ENCODE peak calls at places on chromosomes 1 and 21, in six cellular contexts. A is IMR-90, N is trophoblast cell, I is H9, Q is H1, S is mesenchymal stem cell. R is an unnamed sample.

GRCh38 chr1:159170639-159171038 is 776 bp upstream of the CADM3 start:
- DNase-seq in A (no peak), I (no peak), Q (no peak), S (no peak), N (peak; percentile 61), R (no peak)

GRCh38 chr1:56758135-56758534 is 61.1 kb downstream of the FYB2 start:
- DNase-seq in A (no peak), S (no peak), N (peak; percentile 20), I (peak; percentile 62), Q (peak; percentile 21), R (peak; percentile 24)

GRCh38 chr1:28835237-28835650 is 23.3 kb downstream of the OPRD1 start:
- DNase-seq in N (no peak), I (no peak), A (no peak), Q (no peak), S (no peak), R (no peak)

GRCh38 chr1:89070509-89070908 is 5.5 kb upstream of the GBP1 start:
- DNase-seq in A (no peak), N (no peak), S (no peak), Q (no peak), I (no peak), R (no peak)

GRCh38 chr1:43986712-43987111 is 4.7 kb upstream of the CCDC24 start:
- DNase-seq in I (no peak), N (no peak), Q (no peak), A (no peak), S (no peak), R (no peak)

GRCh38 chr1:219372916-219373615 is 199.4 kb downstream of the LYPLAL1 start:
- DNase-seq in Q (no peak), I (no peak), N (peak; percentile 6), A (no peak), S (no peak), R (no peak)

GRCh38 chr1:52571783-52572182 is 18.9 kb upstream of the TUT4 start:
- DNase-seq in Q (no peak), N (no peak), A (peak; percentile 11), I (no peak), S (peak; percentile 16), R (no peak)

GRCh38 chr1:172719066-172719627 is 60.2 kb downstream of the FASLG start:
- DNase-seq in S (no peak), N (no peak), I (no peak), A (peak; percentile 34), Q (no peak), R (no peak)

GRCh38 chr1:193729429-193729828 is 543.0 kb upstream of the B3GALT2 start:
- DNase-seq in N (no peak), I (no peak), Q (no peak), A (peak; percentile 65), S (peak; percentile 44), R (no peak)

GRCh38 chr1:87521446-87521845 is 192.8 kb downstream of the LMO4 start:
- DNase-seq in Q (no peak), I (no peak), A (no peak), S (no peak), N (no peak), R (no peak)

GRCh38 chr1:87528754-87529517 is 200.3 kb downstream of the LMO4 start:
- DNase-seq in Q (no peak), A (no peak), S (no peak), N (no peak), I (no peak), R (no peak)

GRCh38 chr1:87524021-87524754 is 195.5 kb downstream of the LMO4 start:
- DNase-seq in Q (no peak), N (no peak), A (peak; percentile 73), I (no peak), S (peak; percentile 5), R (no peak)

GRCh38 chr1:87518794-87519193 is 190.1 kb downstream of the LMO4 start:
- DNase-seq in A (no peak), Q (no peak), S (no peak), I (no peak), N (no peak), R (no peak)

DNA sequence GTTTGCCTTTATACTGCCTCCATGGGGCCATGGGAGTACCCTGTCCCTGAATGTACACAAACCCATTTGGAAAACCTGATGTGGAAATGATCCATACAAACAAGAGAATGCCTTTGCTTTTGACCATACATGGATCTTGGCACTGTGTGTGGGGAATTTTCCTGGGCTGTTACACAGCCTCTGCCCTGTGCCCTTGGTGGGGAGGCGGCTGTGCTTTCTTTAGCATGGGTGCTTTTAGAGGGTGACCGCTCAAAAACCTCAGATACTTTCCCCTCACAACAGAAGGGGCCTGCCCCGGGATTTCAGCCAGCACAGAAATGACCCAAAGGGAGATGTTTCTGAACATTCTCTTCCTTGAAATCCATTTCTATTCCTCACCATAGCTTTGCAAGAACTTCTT is 194.8 kb downstream of the LMO4 start:
- DNase-seq in I (no peak), A (peak; percentile 56), N (no peak), Q (no peak), S (no peak), R (no peak)
- H3K9ac ChIP-seq in I (no peak overlapping the region), A (peak overlapping the region; percentile 22), N (peak overlapping the region; percentile 63), Q (no peak overlapping the region), S (no peak overlapping the region), R (no peak overlapping the region)

GRCh38 chr1:51072040-51072439 is 30.0 kb upstream of the C1orf185 start:
- DNase-seq in A (no peak), I (no peak), S (no peak), N (no peak), Q (no peak), R (no peak)

GRCh38 chr1:51072651-51073050 is 29.4 kb upstream of the C1orf185 start:
- DNase-seq in N (no peak), I (no peak), A (no peak), S (no peak), Q (no peak), R (no peak)

GRCh38 chr1:51070011-51070410 is 32.0 kb upstream of the C1orf185 start:
- DNase-seq in I (no peak), S (no peak), A (no peak), Q (no peak), N (no peak), R (no peak)

GRCh38 chr1:51070640-51071039 is 31.4 kb upstream of the C1orf185 start:
- DNase-seq in A (peak; percentile 72), N (no peak), S (no peak), I (no peak), Q (no peak), R (no peak)

DNA sequence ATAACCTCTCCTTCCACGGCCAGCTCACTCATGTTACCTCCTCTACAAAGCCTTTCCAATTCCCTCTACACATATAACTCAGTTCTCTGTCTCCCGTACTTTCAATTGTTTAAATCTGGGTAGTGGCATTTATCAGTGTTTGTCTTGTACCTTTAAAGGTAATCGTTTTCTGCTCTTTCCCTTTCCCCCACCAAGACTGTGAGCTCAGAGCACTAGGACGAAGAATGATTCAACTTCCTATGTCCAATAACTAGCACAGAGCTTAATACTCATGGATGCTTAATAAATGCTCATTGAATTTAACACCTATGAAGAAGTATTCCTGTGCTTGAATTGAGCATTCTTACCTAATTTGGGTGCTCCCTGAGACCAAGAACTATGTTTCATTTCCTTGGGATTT is 30.7 kb upstream of the C1orf185 start:
- DNase-seq in I (no peak), S (no peak), A (no peak), N (no peak), Q (no peak), R (no peak)
- H3K14ac ChIP-seq in I (no peak overlapping the region), S (no peak overlapping the region), A (no peak overlapping the region), N (no peak overlapping the region), Q (no peak overlapping the region), R (no peak overlapping the region)

GRCh38 chr1:235910357-235911299 is 43.9 kb upstream of the LYST start:
- DNase-seq in A (peak; percentile 97), Q (peak; percentile 53), N (peak; percentile 94), S (peak; percentile 98), I (peak; percentile 60), R (peak; percentile 66)
- H3K9ac ChIP-seq in A (no peak overlapping the region), Q (no peak overlapping the region), N (no peak overlapping the region), S (peak overlapping the region; percentile 73), I (no peak overlapping the region), R (no peak overlapping the region)

GRCh38 chr21:32768530-32768929 is 3.0 kb downstream of the PAXBP1 start:
- DNase-seq in Q (no peak), A (peak; percentile 8), N (no peak), I (no peak), S (no peak), R (no peak)
- H3K14ac ChIP-seq in Q (no peak overlapping the region), A (no peak overlapping the region), N (no peak overlapping the region), I (no peak overlapping the region), S (no peak overlapping the region), R (no peak overlapping the region)

R was measured in neuronal stem cell.